ENCODE peak calls at places on chromosomes 5 and 9, in ten cellular contexts. J, O, T, S, F, N, I, B, M and Q are unnamed samples.

GRCh38 chr9:37554318-37554717 is 21.9 kb downstream of the FBXO10 start:
- DNase-seq in T (no peak), M (no peak), J (no peak), F (no peak), S (no peak), I (no peak), B (no peak), N (no peak), O (no peak), Q (no peak)

GRCh38 chr5:124920909-124921666 is 174.6 kb upstream of the ZNF608 start:
- DNase-seq in M (peak; percentile 71), B (no peak), T (no peak), J (no peak), S (no peak), F (no peak), N (peak; percentile 49), O (no peak), I (no peak), Q (no peak)

GRCh38 chr5:168153263-168153930 is 138.0 kb upstream of the WWC1 start:
- DNase-seq in B (no peak), N (no peak), T (no peak), I (no peak), S (no peak), M (no peak), J (no peak), F (no peak), O (no peak), Q (no peak)

GRCh38 chr5:133792025-133792424 is 176.4 kb downstream of the C5orf15 start:
- DNase-seq in B (no peak), N (no peak), I (no peak), J (no peak), F (no peak), O (no peak), S (no peak), T (no peak), M (no peak), Q (no peak)

GRCh38 chr5:157059891-157060290 is 975 bp upstream of the HAVCR1 start:
- DNase-seq in N (no peak), J (no peak), B (no peak), T (no peak), O (peak; percentile 19), M (no peak), F (no peak), S (no peak), I (no peak), Q (no peak)

GRCh38 chr9:113587471-113588031 is 124.0 kb downstream of the RGS3 start:
- DNase-seq in J (peak; percentile 38), T (no peak), F (no peak), S (peak; percentile 54), O (no peak), M (no peak), N (no peak), I (no peak), B (peak; percentile 77), Q (no peak)

GRCh38 chr9:36765077-36765390 is 192.3 kb downstream of the MELK start:
- DNase-seq in M (no peak), N (no peak), S (no peak), T (no peak), I (no peak), J (no peak), O (no peak), F (no peak), B (no peak), Q (no peak)

GRCh38 chr5:145718956-145719355 is 116.2 kb downstream of the PRELID2 start:
- DNase-seq in O (peak; percentile 44), B (no peak), J (peak; percentile 65), N (no peak), M (no peak), I (no peak), F (peak; percentile 6), T (no peak), S (no peak), Q (peak; percentile 15)

GRCh38 chr9:9556865-9557803 is 1055.7 kb downstream of the PTPRD start:
- DNase-seq in B (no peak), M (no peak), T (no peak), F (no peak), O (no peak), J (no peak), I (no peak), S (no peak), N (no peak), Q (no peak)

DNA sequence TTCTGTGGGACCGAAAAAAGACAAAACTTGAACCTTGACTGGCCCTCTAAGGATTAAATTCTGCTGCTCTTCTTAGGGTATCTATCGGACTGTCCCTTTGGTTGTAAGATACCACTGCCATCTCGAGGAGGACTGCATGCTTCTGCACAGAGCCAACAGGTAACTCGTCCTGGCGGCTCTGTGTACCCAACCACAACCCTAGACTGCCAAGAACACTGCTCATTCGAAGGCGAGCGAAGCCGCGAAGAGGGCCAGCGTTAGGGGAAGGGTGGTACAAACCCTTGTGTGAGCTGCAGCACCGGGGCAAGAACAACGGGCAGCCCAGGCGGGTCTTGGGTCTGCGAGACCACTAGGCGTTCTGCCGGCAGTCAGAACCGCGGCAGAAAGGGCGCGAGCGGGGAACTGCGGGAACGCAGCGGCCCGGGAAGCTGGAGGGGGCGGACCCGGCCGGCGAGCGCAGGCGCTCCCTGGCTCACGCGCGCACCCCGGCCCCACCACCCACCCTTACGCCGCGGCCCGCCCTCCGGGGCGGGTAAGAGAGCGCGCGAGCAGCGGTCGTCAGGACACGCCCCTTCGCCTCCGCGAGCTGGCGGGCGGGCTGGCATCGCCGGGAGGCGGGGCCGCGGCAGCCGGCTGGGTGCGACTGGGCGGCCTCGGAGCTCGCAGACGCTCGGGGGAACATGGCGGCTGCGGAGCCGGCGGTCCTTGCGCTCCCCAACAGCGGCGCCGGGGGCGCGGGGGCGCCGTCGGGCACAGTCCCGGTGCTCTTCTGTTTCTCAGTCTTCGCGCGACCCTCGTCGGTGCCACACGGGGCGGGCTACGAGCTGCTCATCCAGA is at the start of gene ISOC1:
- DNase-seq in N (peak; percentile 95), T (no peak), F (peak; percentile 88), S (peak; percentile 95), I (peak; percentile 90), O (peak; percentile 95), J (peak; percentile 86), M (peak; percentile 94), B (peak; percentile 93), Q (peak; percentile 72)
- TF ChIP-seq CTCF in N (no peak), T (peak; percentile 55), F (peak; percentile 34), S (peak; percentile 22), I (no peak), O (peak; percentile 27), J (peak; percentile 6), M (peak; percentile 8), B (no peak), Q (peak; percentile 0)

GRCh38 chr5:116035123-116035522 is 2.9 kb downstream of the ARL14EPL start:
- DNase-seq in S (no peak), O (peak; percentile 52), M (no peak), J (no peak), N (no peak), T (no peak), I (no peak), B (no peak), F (peak; percentile 3), Q (no peak)

GRCh38 chr5:116038817-116039216 is 6.5 kb downstream of the ARL14EPL start:
- DNase-seq in M (peak; percentile 36), J (no peak), I (no peak), S (no peak), B (no peak), O (no peak), T (no peak), N (peak; percentile 24), F (no peak), Q (no peak)

GRCh38 chr5:116032991-116033390 is 719 bp downstream of the ARL14EPL start:
- DNase-seq in B (no peak), J (no peak), S (no peak), F (no peak), O (no peak), T (no peak), I (no peak), M (peak; percentile 16), N (peak; percentile 13), Q (no peak)

GRCh38 chr5:116042375-116042774 is 10.1 kb downstream of the ARL14EPL start:
- DNase-seq in J (no peak), T (no peak), M (no peak), N (no peak), O (no peak), B (no peak), I (no peak), F (no peak), S (no peak), Q (no peak)

DNA sequence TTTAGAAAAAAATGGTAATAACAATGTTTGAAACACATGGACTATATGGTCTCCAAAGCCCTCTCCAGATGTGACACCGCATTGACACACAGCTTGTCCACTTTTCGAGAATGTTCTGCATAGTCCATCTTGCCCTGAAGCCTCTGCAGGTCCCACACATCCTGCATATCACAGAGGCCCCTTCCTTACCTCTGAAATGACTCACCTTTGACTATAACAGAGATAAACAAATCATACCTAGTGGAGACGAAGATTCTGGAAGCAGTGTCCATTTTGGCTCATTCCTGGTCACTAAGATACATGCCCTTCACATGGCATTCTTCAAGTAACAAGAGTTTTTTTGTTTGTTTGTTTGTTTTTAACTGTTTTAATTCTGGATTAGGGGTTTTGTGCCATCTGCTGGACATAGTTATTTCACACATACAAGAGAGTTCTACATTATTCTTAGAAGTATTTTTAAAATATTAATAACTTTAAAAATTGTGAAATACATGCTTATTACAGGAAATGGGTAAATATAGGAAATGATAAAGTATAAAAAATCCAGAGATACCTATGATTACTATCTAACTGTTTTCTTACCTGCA is 5.1 kb downstream of the ARL14EPL start:
- DNase-seq in O (peak; percentile 42), I (no peak), B (no peak), M (no peak), F (no peak), N (no peak), J (no peak), S (no peak), T (no peak), Q (no peak)
- TF ChIP-seq CTCF in O (peak; percentile 34), I (no peak), B (no peak), M (peak; percentile 9), F (peak; percentile 10), N (no peak), J (peak; percentile 25), S (no peak), T (no peak), Q (peak; percentile 8)

GRCh38 chr5:91438871-91439270 is 55.8 kb upstream of the ARRDC3 start:
- DNase-seq in S (no peak), N (no peak), J (no peak), B (no peak), M (no peak), I (no peak), O (peak; percentile 41), F (peak; percentile 3), T (no peak), Q (no peak)
- TF ChIP-seq CTCF in S (no peak), N (no peak), J (no peak), B (no peak), M (no peak), I (no peak), O (peak; percentile 45), F (peak; percentile 26), T (peak; percentile 23), Q (no peak)

DNA sequence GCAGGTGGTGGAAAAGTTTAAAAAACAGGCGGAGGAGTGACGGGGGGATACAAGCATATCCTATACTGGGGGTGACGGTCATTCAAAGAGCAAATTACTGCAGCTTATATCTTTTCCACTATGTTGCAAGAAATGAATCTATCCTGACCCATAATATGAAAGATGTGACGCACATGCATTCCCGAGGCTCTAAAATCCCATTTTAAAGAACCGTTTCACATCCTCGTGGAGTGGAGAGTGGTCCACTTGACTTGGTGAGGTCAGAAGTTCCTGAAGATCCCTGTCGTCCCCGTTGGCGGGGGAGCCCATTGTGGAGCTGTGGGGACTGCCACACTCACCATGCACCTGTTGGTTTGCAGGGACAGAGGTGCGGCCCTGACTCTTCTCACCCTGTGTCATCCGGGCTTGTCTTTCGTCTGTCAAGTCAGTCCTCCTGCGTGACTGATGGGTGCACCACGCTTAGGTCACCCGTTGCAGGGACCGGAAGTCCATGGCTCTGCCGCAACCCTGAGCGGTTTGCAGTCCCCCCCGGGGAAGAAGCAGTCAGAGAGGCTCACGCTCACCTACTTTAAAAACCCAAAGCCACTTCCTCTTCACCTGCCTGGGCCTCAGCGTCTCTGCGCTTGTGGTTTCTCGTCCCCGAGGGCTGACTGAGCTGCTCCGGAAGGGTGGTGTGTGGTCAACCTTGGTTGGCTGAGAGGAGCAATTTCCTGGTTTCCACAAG is 53.0 kb downstream of the USP20 start:
- DNase-seq in F (no peak), I (peak; percentile 86), M (peak; percentile 95), T (no peak), B (peak; percentile 53), S (peak; percentile 82), O (no peak), N (peak; percentile 84), J (no peak), Q (no peak)
- TF ChIP-seq CTCF in F (no peak), I (no peak), M (no peak), T (no peak), B (no peak), S (no peak), O (no peak), N (no peak), J (no peak), Q (no peak)